ENCODE peak calls at places on chromosome 14, in ten cellular contexts. One of them, this sample, is unnamed.

GRCh38 chr14:99522457-99522891 is 41.3 kb downstream of the CCNK start:
- DNase-seq in Caco-2: no peak
- DNase-seq in CD8-positive, alpha-beta memory T cell: no peak
- DNase-seq in psoas muscle: peak; percentile 54
- DNase-seq in aorta: no peak
- DNase-seq in hepatocyte: peak; percentile 81
- DNase-seq in neuronal stem cell: no peak
- DNase-seq in tibial artery: no peak
- DNase-seq in fibroblast of lung: peak; percentile 52
- DNase-seq in body of pancreas: no peak
- DNase-seq in this sample: no peak

GRCh38 chr14:76644875-76645518 is 116.3 kb upstream of the VASH1 start:
- DNase-seq in psoas muscle: no peak
- DNase-seq in Caco-2: peak; percentile 46
- DNase-seq in body of pancreas: peak; percentile 23
- DNase-seq in CD8-positive, alpha-beta memory T cell: no peak
- DNase-seq in fibroblast of lung: peak; percentile 15
- DNase-seq in neuronal stem cell: peak; percentile 49
- DNase-seq in tibial artery: no peak
- DNase-seq in hepatocyte: peak; percentile 74
- DNase-seq in aorta: no peak
- DNase-seq in this sample: no peak

GRCh38 chr14:24310666-24311604 is at the start of gene LTB4R:
- DNase-seq in aorta: peak; percentile 84
- DNase-seq in psoas muscle: peak; percentile 89
- DNase-seq in CD8-positive, alpha-beta memory T cell: peak; percentile 77
- DNase-seq in body of pancreas: peak; percentile 84
- DNase-seq in fibroblast of lung: peak; percentile 77
- DNase-seq in neuronal stem cell: no peak
- DNase-seq in tibial artery: peak; percentile 86
- DNase-seq in Caco-2: no peak
- DNase-seq in hepatocyte: no peak
- DNase-seq in this sample: no peak

GRCh38 chr14:95189400-95190162 is 32.3 kb upstream of the DICER1 start:
- DNase-seq in fibroblast of lung: no peak
- DNase-seq in body of pancreas: no peak
- DNase-seq in neuronal stem cell: no peak
- DNase-seq in tibial artery: no peak
- DNase-seq in psoas muscle: no peak
- DNase-seq in Caco-2: no peak
- DNase-seq in aorta: no peak
- DNase-seq in CD8-positive, alpha-beta memory T cell: no peak
- DNase-seq in hepatocyte: peak; percentile 32
- DNase-seq in this sample: no peak

GRCh38 chr14:26841920-26842741 is 244.3 kb upstream of the NOVA1 start:
- DNase-seq in tibial artery: peak; percentile 77
- DNase-seq in aorta: no peak
- DNase-seq in neuronal stem cell: no peak
- DNase-seq in psoas muscle: peak; percentile 52
- DNase-seq in hepatocyte: peak; percentile 69
- DNase-seq in body of pancreas: peak; percentile 58
- DNase-seq in CD8-positive, alpha-beta memory T cell: no peak
- DNase-seq in fibroblast of lung: peak; percentile 99
- DNase-seq in Caco-2: peak; percentile 47
- DNase-seq in this sample: no peak

GRCh38 chr14:36057452-36058142 is 118.9 kb downstream of the PTCSC3 start:
- DNase-seq in fibroblast of lung: no peak
- DNase-seq in neuronal stem cell: no peak
- DNase-seq in aorta: no peak
- DNase-seq in Caco-2: no peak
- DNase-seq in hepatocyte: no peak
- DNase-seq in body of pancreas: no peak
- DNase-seq in tibial artery: no peak
- DNase-seq in CD8-positive, alpha-beta memory T cell: no peak
- DNase-seq in psoas muscle: no peak
- DNase-seq in this sample: no peak

GRCh38 chr14:32809255-32809654 is 129.4 kb upstream of the NPAS3 start:
- DNase-seq in CD8-positive, alpha-beta memory T cell: no peak
- DNase-seq in tibial artery: no peak
- DNase-seq in fibroblast of lung: no peak
- DNase-seq in hepatocyte: no peak
- DNase-seq in body of pancreas: no peak
- DNase-seq in Caco-2: no peak
- DNase-seq in psoas muscle: no peak
- DNase-seq in neuronal stem cell: no peak
- DNase-seq in aorta: no peak
- DNase-seq in this sample: no peak

GRCh38 chr14:36069535-36069900 is 107.0 kb downstream of the PTCSC3 start:
- DNase-seq in tibial artery: no peak
- DNase-seq in neuronal stem cell: peak; percentile 58
- DNase-seq in fibroblast of lung: peak; percentile 24
- DNase-seq in body of pancreas: peak; percentile 59
- DNase-seq in aorta: no peak
- DNase-seq in CD8-positive, alpha-beta memory T cell: peak; percentile 4
- DNase-seq in hepatocyte: peak; percentile 58
- DNase-seq in psoas muscle: no peak
- DNase-seq in Caco-2: peak; percentile 51
- DNase-seq in this sample: no peak

GRCh38 chr14:30389901-30390394 is 169.0 kb upstream of the G2E3 start:
- DNase-seq in Caco-2: no peak
- DNase-seq in body of pancreas: no peak
- DNase-seq in hepatocyte: no peak
- DNase-seq in psoas muscle: no peak
- DNase-seq in neuronal stem cell: no peak
- DNase-seq in fibroblast of lung: no peak
- DNase-seq in CD8-positive, alpha-beta memory T cell: no peak
- DNase-seq in aorta: no peak
- DNase-seq in tibial artery: no peak
- DNase-seq in this sample: no peak

GRCh38 chr14:33175951-33176350 is 237.3 kb downstream of the NPAS3 start:
- DNase-seq in fibroblast of lung: no peak
- DNase-seq in aorta: no peak
- DNase-seq in hepatocyte: no peak
- DNase-seq in CD8-positive, alpha-beta memory T cell: no peak
- DNase-seq in neuronal stem cell: no peak
- DNase-seq in psoas muscle: no peak
- DNase-seq in body of pancreas: no peak
- DNase-seq in Caco-2: no peak
- DNase-seq in tibial artery: no peak
- DNase-seq in this sample: no peak

GRCh38 chr14:74765721-74766120 is 2.6 kb downstream of the YLPM1 start:
- DNase-seq in neuronal stem cell: no peak
- DNase-seq in fibroblast of lung: no peak
- DNase-seq in CD8-positive, alpha-beta memory T cell: no peak
- DNase-seq in psoas muscle: no peak
- DNase-seq in Caco-2: no peak
- DNase-seq in hepatocyte: no peak
- DNase-seq in tibial artery: no peak
- DNase-seq in body of pancreas: no peak
- DNase-seq in aorta: no peak
- DNase-seq in this sample: no peak

GRCh38 chr14:86430807-86431206 is 900.9 kb downstream of the FLRT2 start:
- DNase-seq in aorta: no peak
- DNase-seq in tibial artery: no peak
- DNase-seq in psoas muscle: no peak
- DNase-seq in Caco-2: no peak
- DNase-seq in neuronal stem cell: no peak
- DNase-seq in hepatocyte: no peak
- DNase-seq in body of pancreas: no peak
- DNase-seq in fibroblast of lung: peak; percentile 2
- DNase-seq in CD8-positive, alpha-beta memory T cell: no peak
- DNase-seq in this sample: no peak

GRCh38 chr14:104235686-104236085 is 97.3 kb downstream of the KIF26A start:
- DNase-seq in tibial artery: peak; percentile 23
- DNase-seq in psoas muscle: no peak
- DNase-seq in neuronal stem cell: no peak
- DNase-seq in body of pancreas: no peak
- DNase-seq in Caco-2: peak; percentile 5
- DNase-seq in hepatocyte: no peak
- DNase-seq in aorta: no peak
- DNase-seq in CD8-positive, alpha-beta memory T cell: no peak
- DNase-seq in fibroblast of lung: no peak
- DNase-seq in this sample: no peak

GRCh38 chr14:24307156-24307574 is 612 bp downstream of the CIDEB start:
- DNase-seq in tibial artery: no peak
- DNase-seq in aorta: no peak
- DNase-seq in Caco-2: no peak
- DNase-seq in fibroblast of lung: no peak
- DNase-seq in CD8-positive, alpha-beta memory T cell: no peak
- DNase-seq in body of pancreas: no peak
- DNase-seq in neuronal stem cell: no peak
- DNase-seq in psoas muscle: no peak
- DNase-seq in hepatocyte: no peak
- DNase-seq in this sample: no peak

GRCh38 chr14:53630336-53630735 is 326.3 kb downstream of the BMP4 start:
- DNase-seq in CD8-positive, alpha-beta memory T cell: no peak
- DNase-seq in neuronal stem cell: no peak
- DNase-seq in Caco-2: no peak
- DNase-seq in aorta: no peak
- DNase-seq in fibroblast of lung: no peak
- DNase-seq in tibial artery: no peak
- DNase-seq in psoas muscle: no peak
- DNase-seq in hepatocyte: no peak
- DNase-seq in body of pancreas: no peak
- DNase-seq in this sample: no peak

GRCh38 chr14:29316936-29317335 is 550.3 kb downstream of the FOXG1 start:
- DNase-seq in neuronal stem cell: no peak
- DNase-seq in CD8-positive, alpha-beta memory T cell: no peak
- DNase-seq in hepatocyte: no peak
- DNase-seq in psoas muscle: no peak
- DNase-seq in body of pancreas: no peak
- DNase-seq in tibial artery: no peak
- DNase-seq in fibroblast of lung: no peak
- DNase-seq in Caco-2: no peak
- DNase-seq in aorta: no peak
- DNase-seq in this sample: no peak
- H3K36me3 ChIP-seq in neuronal stem cell: no peaks in the 10 kb centered on the region
- H3K36me3 ChIP-seq in CD8-positive, alpha-beta memory T cell: no peaks in the 10 kb centered on the region
- H3K36me3 ChIP-seq in hepatocyte: no peaks in the 10 kb centered on the region
- H3K36me3 ChIP-seq in psoas muscle: no peaks in the 10 kb centered on the region
- H3K36me3 ChIP-seq in body of pancreas: no peaks in the 10 kb centered on the region
- H3K36me3 ChIP-seq in tibial artery: no peaks in the 10 kb centered on the region
- H3K36me3 ChIP-seq in fibroblast of lung: no peaks in the 10 kb centered on the region
- H3K36me3 ChIP-seq in Caco-2: no peaks in the 10 kb centered on the region
- H3K36me3 ChIP-seq in aorta: no peaks in the 10 kb centered on the region
- H3K36me3 ChIP-seq in this sample: no peaks in the 10 kb centered on the region

GRCh38 chr14:57982161-57982560 is 116.3 kb upstream of the SLC35F4 start:
- DNase-seq in fibroblast of lung: no peak
- DNase-seq in psoas muscle: no peak
- DNase-seq in neuronal stem cell: no peak
- DNase-seq in tibial artery: no peak
- DNase-seq in CD8-positive, alpha-beta memory T cell: no peak
- DNase-seq in Caco-2: no peak
- DNase-seq in body of pancreas: no peak
- DNase-seq in aorta: no peak
- DNase-seq in hepatocyte: no peak
- DNase-seq in this sample: no peak
- H3K4me1 ChIP-seq in fibroblast of lung: no peaks in the 10 kb centered on the region
- H3K4me1 ChIP-seq in psoas muscle: no peaks in the 10 kb centered on the region
- H3K4me1 ChIP-seq in neuronal stem cell: peaks cover 8% of the 10 kb centered on the region
- H3K4me1 ChIP-seq in tibial artery: peaks cover 16% of the 10 kb centered on the region
- H3K4me1 ChIP-seq in CD8-positive, alpha-beta memory T cell: no peaks in the 10 kb centered on the region
- H3K4me1 ChIP-seq in Caco-2: no peaks in the 10 kb centered on the region
- H3K4me1 ChIP-seq in body of pancreas: no peaks in the 10 kb centered on the region
- H3K4me1 ChIP-seq in aorta: no peaks in the 10 kb centered on the region
- H3K4me1 ChIP-seq in hepatocyte: peaks cover 6% of the 10 kb centered on the region
- H3K4me1 ChIP-seq in this sample: peaks cover 13% of the 10 kb centered on the region

GRCh38 chr14:102964152-102964730 is 41.8 kb downstream of the AMN start:
- DNase-seq in aorta: peak; percentile 24
- DNase-seq in tibial artery: no peak
- DNase-seq in Caco-2: no peak
- DNase-seq in fibroblast of lung: no peak
- DNase-seq in psoas muscle: no peak
- DNase-seq in body of pancreas: no peak
- DNase-seq in CD8-positive, alpha-beta memory T cell: no peak
- DNase-seq in hepatocyte: no peak
- DNase-seq in neuronal stem cell: no peak
- DNase-seq in this sample: no peak

GRCh38 chr14:102965282-102965681 is 42.8 kb downstream of the AMN start:
- DNase-seq in neuronal stem cell: no peak
- DNase-seq in CD8-positive, alpha-beta memory T cell: no peak
- DNase-seq in tibial artery: no peak
- DNase-seq in Caco-2: no peak
- DNase-seq in fibroblast of lung: no peak
- DNase-seq in hepatocyte: no peak
- DNase-seq in aorta: no peak
- DNase-seq in body of pancreas: no peak
- DNase-seq in psoas muscle: no peak
- DNase-seq in this sample: no peak

GRCh38 chr14:102966256-102966655 is 43.8 kb downstream of the AMN start:
- DNase-seq in psoas muscle: no peak
- DNase-seq in tibial artery: no peak
- DNase-seq in body of pancreas: no peak
- DNase-seq in fibroblast of lung: no peak
- DNase-seq in hepatocyte: no peak
- DNase-seq in aorta: peak; percentile 25
- DNase-seq in Caco-2: no peak
- DNase-seq in CD8-positive, alpha-beta memory T cell: no peak
- DNase-seq in neuronal stem cell: no peak
- DNase-seq in this sample: no peak

GRCh38 chr14:102958461-102958860 is 36.0 kb downstream of the AMN start:
- DNase-seq in psoas muscle: no peak
- DNase-seq in tibial artery: no peak
- DNase-seq in neuronal stem cell: no peak
- DNase-seq in CD8-positive, alpha-beta memory T cell: no peak
- DNase-seq in fibroblast of lung: no peak
- DNase-seq in hepatocyte: no peak
- DNase-seq in aorta: no peak
- DNase-seq in body of pancreas: no peak
- DNase-seq in Caco-2: no peak
- DNase-seq in this sample: no peak

DNA sequence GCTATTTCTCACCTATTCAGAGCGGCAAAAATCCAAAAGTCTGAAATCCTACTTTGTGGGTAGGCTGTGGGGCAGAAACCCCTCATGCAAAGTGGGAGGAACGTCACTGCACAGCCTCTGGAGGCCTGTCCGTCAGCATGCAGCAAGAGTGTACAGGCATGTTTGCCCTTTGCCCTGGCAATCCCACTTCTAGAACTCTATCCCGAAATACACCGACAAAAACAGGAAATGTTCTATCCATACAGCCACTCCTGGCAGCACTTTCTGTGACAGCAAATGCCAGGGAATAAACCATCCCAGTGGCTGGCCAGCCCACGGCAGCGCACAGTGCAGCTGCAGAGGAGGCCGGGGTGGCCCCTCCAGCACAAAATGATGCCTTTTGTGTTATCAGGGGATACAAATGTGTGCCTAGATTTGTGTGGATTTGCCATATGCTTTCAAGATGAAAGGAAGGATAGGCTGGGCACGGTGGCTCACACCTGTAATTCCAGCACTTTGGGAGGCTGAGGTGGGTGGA is 39.7 kb downstream of the AMN start:
- DNase-seq in hepatocyte: no peak
- DNase-seq in psoas muscle: no peak
- DNase-seq in fibroblast of lung: no peak
- DNase-seq in CD8-positive, alpha-beta memory T cell: no peak
- DNase-seq in neuronal stem cell: no peak
- DNase-seq in body of pancreas: no peak
- DNase-seq in aorta: no peak
- DNase-seq in tibial artery: no peak
- DNase-seq in Caco-2: no peak
- DNase-seq in this sample: no peak
- H3K36me3 ChIP-seq in hepatocyte: no peaks in the 10 kb centered on the region
- H3K36me3 ChIP-seq in psoas muscle: peaks cover 100% of the 10 kb centered on the region
- H3K36me3 ChIP-seq in fibroblast of lung: peaks cover 24% of the 10 kb centered on the region
- H3K36me3 ChIP-seq in CD8-positive, alpha-beta memory T cell: no peaks in the 10 kb centered on the region
- H3K36me3 ChIP-seq in neuronal stem cell: peaks cover 95% of the 10 kb centered on the region
- H3K36me3 ChIP-seq in body of pancreas: peaks cover 49% of the 10 kb centered on the region
- H3K36me3 ChIP-seq in aorta: no peaks in the 10 kb centered on the region
- H3K36me3 ChIP-seq in tibial artery: peaks cover 100% of the 10 kb centered on the region
- H3K36me3 ChIP-seq in Caco-2: peaks cover 4% of the 10 kb centered on the region
- H3K36me3 ChIP-seq in this sample: peaks cover 79% of the 10 kb centered on the region

GRCh38 chr14:69617796-69618195 is 6.4 kb downstream of the SUSD6 start:
- DNase-seq in hepatocyte: no peak
- DNase-seq in aorta: no peak
- DNase-seq in Caco-2: no peak
- DNase-seq in tibial artery: no peak
- DNase-seq in psoas muscle: no peak
- DNase-seq in neuronal stem cell: no peak
- DNase-seq in CD8-positive, alpha-beta memory T cell: no peak
- DNase-seq in fibroblast of lung: no peak
- DNase-seq in body of pancreas: no peak
- DNase-seq in this sample: no peak
- H3K4me1 ChIP-seq in hepatocyte: peaks cover 41% of the 10 kb centered on the region
- H3K4me1 ChIP-seq in aorta: peaks cover 13% of the 10 kb centered on the region
- H3K4me1 ChIP-seq in Caco-2: peaks cover 20% of the 10 kb centered on the region
- H3K4me1 ChIP-seq in tibial artery: peaks cover 100% of the 10 kb centered on the region
- H3K4me1 ChIP-seq in psoas muscle: peaks cover 86% of the 10 kb centered on the region
- H3K4me1 ChIP-seq in neuronal stem cell: peaks cover 6% of the 10 kb centered on the region
- H3K4me1 ChIP-seq in CD8-positive, alpha-beta memory T cell: peaks cover 96% of the 10 kb centered on the region
- H3K4me1 ChIP-seq in fibroblast of lung: peaks cover 9% of the 10 kb centered on the region
- H3K4me1 ChIP-seq in body of pancreas: peaks cover 98% of the 10 kb centered on the region
- H3K4me1 ChIP-seq in this sample: peaks cover 100% of the 10 kb centered on the region

This sample was measured in esophagus squamous epithelium.